ENCODE peak calls at places on chromosomes 1 and 21, in ten cellular contexts. M, Q, V, E, Z, U, X, S, C and G are unnamed samples.
A peak's percentile ranks its signal among the peaks of the same experiment; 100 is the strongest.

GRCh38 chr1:96538001-96538649 is 183.5 kb upstream of the PTBP2 start:
- DNase-seq in M (no peak), Q (peak; percentile 95), V (peak; percentile 28), E (no peak), Z (no peak), U (no peak), X (peak; percentile 57), S (peak; percentile 17), C (peak; percentile 45), G (peak; percentile 90)

GRCh38 chr21:42386034-42386591 is 9.7 kb downstream of the TMPRSS3 start:
- DNase-seq in M (peak; percentile 71), Q (no peak), V (no peak), E (no peak), Z (no peak), U (no peak), X (no peak), S (no peak), C (no peak), G (no peak)

GRCh38 chr21:41043008-41043407 is 125.0 kb upstream of the BACE2 start:
- DNase-seq in M (no peak), Q (no peak), V (no peak), E (no peak), Z (no peak), U (no peak), X (no peak), S (no peak), C (no peak), G (no peak)

GRCh38 chr1:83950106-83950661 is 48.7 kb downstream of the TTLL7 start:
- DNase-seq in M (no peak), Q (no peak), V (no peak), E (no peak), Z (no peak), U (no peak), X (no peak), S (no peak), C (no peak), G (no peak)

GRCh38 chr1:51666463-51666862 is 49.6 kb downstream of the OSBPL9 start:
- DNase-seq in M (no peak), Q (peak; percentile 95), V (peak; percentile 43), E (no peak), Z (no peak), U (no peak), X (no peak), S (no peak), C (no peak), G (no peak)

GRCh38 chr1:195939844-195940243 is 668.4 kb downstream of the KCNT2 start:
- DNase-seq in M (no peak), Q (no peak), V (no peak), E (no peak), Z (no peak), U (no peak), X (no peak), S (no peak), C (peak; percentile 38), G (no peak)

GRCh38 chr1:181100924-181101323 is 12.4 kb downstream of the IER5 start:
- DNase-seq in M (no peak), Q (no peak), V (no peak), E (no peak), Z (no peak), U (no peak), X (no peak), S (no peak), C (no peak), G (no peak)

GRCh38 chr1:19315378-19316206 is 3.5 kb downstream of the SLC66A1 start:
- DNase-seq in M (no peak), Q (peak; percentile 48), V (no peak), E (peak; percentile 72), Z (no peak), U (no peak), X (no peak), S (no peak), C (no peak), G (peak; percentile 47)

GRCh38 chr1:211909385-211909784 is 78.8 kb upstream of the LPGAT1 start:
- DNase-seq in M (no peak), Q (no peak), V (no peak), E (no peak), Z (no peak), U (no peak), X (no peak), S (no peak), C (no peak), G (no peak)

GRCh38 chr1:245245021-245245667 is 90.4 kb downstream of the KIF26B start:
- DNase-seq in M (peak; percentile 69), Q (no peak), V (no peak), E (no peak), Z (no peak), U (no peak), X (no peak), S (no peak), C (no peak), G (no peak)

GRCh38 chr1:147292012-147292411 is 49.5 kb downstream of the CHD1L start:
- DNase-seq in M (no peak), Q (peak; percentile 90), V (no peak), E (no peak), Z (no peak), U (no peak), X (no peak), S (no peak), C (no peak), G (peak; percentile 82)

GRCh38 chr1:93346472-93346991 is 825 bp downstream of the DR1 start:
- DNase-seq in M (peak; percentile 55), Q (peak; percentile 38), V (no peak), E (peak; percentile 31), Z (no peak), U (no peak), X (no peak), S (no peak), C (no peak), G (no peak)

GRCh38 chr1:13543927-13544556 is 30.2 kb upstream of the LRRC38 start:
- DNase-seq in M (no peak), Q (peak; percentile 6), V (peak; percentile 77), E (no peak), Z (no peak), U (no peak), X (peak; percentile 54), S (no peak), C (no peak), G (no peak)
- TF ChIP-seq CTCF in M (peak; percentile 21), Q (peak; percentile 38), V (peak; percentile 69), E (peak; percentile 41), Z (peak; percentile 54), U (peak; percentile 53), X (peak; percentile 53), S (peak; percentile 19), C (peak; percentile 27), G (peak; percentile 2)

DNA sequence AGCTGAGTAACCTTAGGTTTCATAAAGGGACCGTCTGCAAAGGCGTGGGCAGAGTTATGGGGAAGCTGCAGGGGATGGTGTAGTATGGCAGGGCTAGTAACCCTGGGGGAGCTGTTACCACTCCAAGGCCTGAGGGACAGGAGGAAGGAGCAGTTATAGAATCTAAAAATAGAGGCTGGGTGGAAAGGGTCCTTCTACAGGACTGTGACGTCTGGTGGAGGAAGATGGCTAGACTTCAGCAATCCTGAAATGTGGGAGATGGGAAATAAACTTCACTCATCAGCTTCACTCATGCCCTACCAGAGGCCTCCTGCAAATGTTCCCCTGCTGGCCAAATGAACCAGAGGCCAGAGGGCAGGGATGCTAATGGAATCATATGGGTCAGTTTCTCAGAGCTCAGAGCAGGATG is 46.1 kb downstream of the DAB1 start:
- DNase-seq in M (no peak), Q (no peak), V (no peak), E (no peak), Z (no peak), U (no peak), X (no peak), S (no peak), C (peak; percentile 44), G (no peak)
- TF ChIP-seq CTCF in M (no peak), Q (no peak), V (no peak), E (no peak), Z (no peak), U (no peak), X (no peak), S (no peak), C (peak; percentile 56), G (no peak)

GRCh38 chr1:54125671-54126070 is 27.1 kb downstream of the CDCP2 start:
- DNase-seq in M (peak; percentile 47), Q (no peak), V (peak; percentile 47), E (no peak), Z (no peak), U (no peak), X (peak; percentile 21), S (no peak), C (peak; percentile 54), G (no peak)
- TF ChIP-seq CTCF in M (peak; percentile 20), Q (no peak), V (peak; percentile 42), E (no peak), Z (peak; percentile 32), U (peak; percentile 66), X (no peak), S (peak; percentile 26), C (peak; percentile 54), G (peak; percentile 25)

GRCh38 chr1:214553142-214553710 is 1.8 kb upstream of the PTPN14 start:
- DNase-seq in M (no peak), Q (no peak), V (no peak), E (no peak), Z (no peak), U (no peak), X (no peak), S (no peak), C (no peak), G (no peak)

GRCh38 chr1:214550339-214551051 is 907 bp downstream of the PTPN14 start:
- DNase-seq in M (no peak), Q (no peak), V (no peak), E (no peak), Z (peak; percentile 70), U (no peak), X (no peak), S (peak; percentile 21), C (no peak), G (no peak)

GRCh38 chr1:214551052-214551435 is 358 bp downstream of the PTPN14 start:
- DNase-seq in M (peak; percentile 47), Q (no peak), V (peak; percentile 69), E (no peak), Z (peak; percentile 88), U (no peak), X (no peak), S (peak; percentile 63), C (no peak), G (peak; percentile 44)

GRCh38 chr1:214552174-214552608 is 789 bp upstream of the PTPN14 start:
- DNase-seq in M (peak; percentile 84), Q (peak; percentile 66), V (peak; percentile 70), E (no peak), Z (peak; percentile 93), U (no peak), X (peak; percentile 50), S (peak; percentile 52), C (peak; percentile 87), G (peak; percentile 80)

DNA sequence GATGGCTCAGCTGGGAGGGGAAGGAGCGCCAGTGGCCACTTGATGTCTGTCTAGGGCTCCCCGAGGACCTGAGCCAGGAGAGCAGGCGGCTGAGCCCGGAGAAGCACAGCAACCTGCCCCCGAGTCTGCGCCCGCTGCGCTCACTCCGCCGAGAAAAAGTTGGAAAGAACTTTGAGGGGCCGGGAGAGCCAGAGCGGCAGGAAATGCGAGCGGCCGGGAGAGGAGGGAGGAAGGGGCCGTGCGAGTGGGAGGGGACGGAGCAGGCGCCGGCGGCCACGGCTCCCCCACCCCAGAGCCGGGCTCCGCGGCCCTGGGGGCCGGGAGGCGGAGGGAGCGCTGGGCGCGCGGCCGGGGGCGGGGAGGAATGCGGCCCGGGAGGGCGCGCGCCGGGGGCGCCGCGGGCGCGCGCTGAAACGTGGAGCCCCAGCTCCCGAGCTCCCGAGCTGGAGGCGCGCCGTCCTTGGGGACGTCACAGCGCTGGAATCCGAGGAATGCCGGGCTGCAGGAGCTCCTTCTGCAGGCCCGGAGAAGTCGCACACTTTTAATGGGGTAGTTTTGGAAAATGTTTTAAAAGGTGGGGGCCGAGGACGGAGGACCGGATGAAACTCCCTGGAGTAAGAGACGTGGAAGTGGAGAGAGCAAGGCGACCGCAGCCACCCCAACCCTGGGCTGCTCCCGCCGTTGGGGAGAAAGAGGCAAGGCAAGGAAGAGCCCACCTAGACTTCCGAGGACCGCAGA is at the start of gene PTPN14:
- DNase-seq in M (peak; percentile 80), Q (peak; percentile 89), V (peak; percentile 91), E (no peak), Z (peak; percentile 96), U (no peak), X (peak; percentile 59), S (peak; percentile 92), C (peak; percentile 96), G (peak; percentile 99)
- TF ChIP-seq CTCF in M (no peak), Q (peak; percentile 36), V (no peak), E (no peak), Z (peak; percentile 21), U (peak; percentile 44), X (no peak), S (peak; percentile 46), C (peak; percentile 55), G (peak; percentile 43)